ENCODE peak calls at places on chromosomes 16 and 17, in nine cellular contexts. One of them, this sample, is unnamed.
A peak's percentile ranks its signal among the peaks of the same experiment; 100 is the strongest.

GRCh38 chr16:81810361-81810760 is 31.3 kb downstream of the PLCG2 start:
- DNase-seq in globus pallidus: no peak
- DNase-seq in HT-29: no peak
- DNase-seq in activated T-cell treated with anti-CD3 and anti-CD28 coated beads, Interleukin-2, amount 50 U/mL, for 72 hours: no peak
- DNase-seq in cerebellum: no peak
- DNase-seq in NCI-H1436: no peak
- DNase-seq in EL: no peak
- DNase-seq in GM04503: no peak
- DNase-seq in RCC 7860: no peak
- DNase-seq in this sample: no peak

GRCh38 chr17:40828454-40829039 is 6.1 kb upstream of the KRT10 start:
- DNase-seq in NCI-H1436: no peak
- DNase-seq in activated T-cell treated with anti-CD3 and anti-CD28 coated beads, Interleukin-2, amount 50 U/mL, for 72 hours: no peak
- DNase-seq in GM04503: no peak
- DNase-seq in globus pallidus: no peak
- DNase-seq in HT-29: no peak
- DNase-seq in cerebellum: no peak
- DNase-seq in RCC 7860: no peak
- DNase-seq in EL: no peak
- DNase-seq in this sample: no peak

GRCh38 chr17:50028207-50029120 is 27.4 kb upstream of the ITGA3 start:
- DNase-seq in EL: peak; percentile 92
- DNase-seq in GM04503: no peak
- DNase-seq in RCC 7860: peak; percentile 99
- DNase-seq in HT-29: peak; percentile 71
- DNase-seq in NCI-H1436: no peak
- DNase-seq in activated T-cell treated with anti-CD3 and anti-CD28 coated beads, Interleukin-2, amount 50 U/mL, for 72 hours: no peak
- DNase-seq in cerebellum: no peak
- DNase-seq in globus pallidus: no peak
- DNase-seq in this sample: peak; percentile 82

GRCh38 chr17:69402052-69402451 is 12.4 kb upstream of the MAP2K6 start:
- DNase-seq in RCC 7860: peak; percentile 31
- DNase-seq in NCI-H1436: no peak
- DNase-seq in globus pallidus: no peak
- DNase-seq in GM04503: no peak
- DNase-seq in EL: peak; percentile 48
- DNase-seq in cerebellum: no peak
- DNase-seq in HT-29: no peak
- DNase-seq in activated T-cell treated with anti-CD3 and anti-CD28 coated beads, Interleukin-2, amount 50 U/mL, for 72 hours: no peak
- DNase-seq in this sample: no peak

GRCh38 chr16:57268804-57269800 is 15.4 kb downstream of the PLLP start:
- DNase-seq in cerebellum: no peak
- DNase-seq in activated T-cell treated with anti-CD3 and anti-CD28 coated beads, Interleukin-2, amount 50 U/mL, for 72 hours: no peak
- DNase-seq in NCI-H1436: no peak
- DNase-seq in globus pallidus: no peak
- DNase-seq in RCC 7860: no peak
- DNase-seq in HT-29: no peak
- DNase-seq in EL: no peak
- DNase-seq in GM04503: no peak
- DNase-seq in this sample: no peak

GRCh38 chr17:74493381-74493833 is 27.0 kb downstream of the CD300A start:
- DNase-seq in GM04503: no peak
- DNase-seq in RCC 7860: peak; percentile 37
- DNase-seq in activated T-cell treated with anti-CD3 and anti-CD28 coated beads, Interleukin-2, amount 50 U/mL, for 72 hours: peak; percentile 62
- DNase-seq in globus pallidus: peak; percentile 54
- DNase-seq in HT-29: peak; percentile 86
- DNase-seq in NCI-H1436: peak; percentile 51
- DNase-seq in cerebellum: peak; percentile 77
- DNase-seq in EL: peak; percentile 45
- DNase-seq in this sample: peak; percentile 56

GRCh38 chr17:9646556-9646905 is 1.2 kb downstream of the USP43 start:
- DNase-seq in HT-29: peak; percentile 29
- DNase-seq in GM04503: no peak
- DNase-seq in cerebellum: no peak
- DNase-seq in NCI-H1436: no peak
- DNase-seq in EL: peak; percentile 4
- DNase-seq in RCC 7860: no peak
- DNase-seq in activated T-cell treated with anti-CD3 and anti-CD28 coated beads, Interleukin-2, amount 50 U/mL, for 72 hours: no peak
- DNase-seq in globus pallidus: no peak
- DNase-seq in this sample: no peak

GRCh38 chr16:46850619-46851555 is 19.9 kb upstream of the C16orf87 start:
- DNase-seq in EL: no peak
- DNase-seq in HT-29: peak; percentile 27
- DNase-seq in RCC 7860: no peak
- DNase-seq in cerebellum: no peak
- DNase-seq in globus pallidus: no peak
- DNase-seq in activated T-cell treated with anti-CD3 and anti-CD28 coated beads, Interleukin-2, amount 50 U/mL, for 72 hours: no peak
- DNase-seq in GM04503: no peak
- DNase-seq in NCI-H1436: no peak
- DNase-seq in this sample: no peak

GRCh38 chr16:12132290-12132689 is 155.8 kb downstream of the SNX29 start:
- DNase-seq in activated T-cell treated with anti-CD3 and anti-CD28 coated beads, Interleukin-2, amount 50 U/mL, for 72 hours: no peak
- DNase-seq in HT-29: no peak
- DNase-seq in NCI-H1436: no peak
- DNase-seq in cerebellum: no peak
- DNase-seq in globus pallidus: no peak
- DNase-seq in EL: peak; percentile 57
- DNase-seq in GM04503: peak; percentile 30
- DNase-seq in RCC 7860: no peak
- DNase-seq in this sample: peak; percentile 70

GRCh38 chr17:67055811-67056745 is 11.7 kb downstream of the CACNG1 start:
- DNase-seq in HT-29: no peak
- DNase-seq in activated T-cell treated with anti-CD3 and anti-CD28 coated beads, Interleukin-2, amount 50 U/mL, for 72 hours: no peak
- DNase-seq in RCC 7860: no peak
- DNase-seq in globus pallidus: no peak
- DNase-seq in GM04503: no peak
- DNase-seq in EL: no peak
- DNase-seq in cerebellum: no peak
- DNase-seq in NCI-H1436: no peak
- DNase-seq in this sample: no peak

GRCh38 chr17:33401253-33401652 is 108.2 kb upstream of the ASIC2 start:
- DNase-seq in HT-29: no peak
- DNase-seq in NCI-H1436: no peak
- DNase-seq in GM04503: no peak
- DNase-seq in globus pallidus: no peak
- DNase-seq in cerebellum: no peak
- DNase-seq in activated T-cell treated with anti-CD3 and anti-CD28 coated beads, Interleukin-2, amount 50 U/mL, for 72 hours: no peak
- DNase-seq in EL: no peak
- DNase-seq in RCC 7860: no peak
- DNase-seq in this sample: no peak

GRCh38 chr16:49748322-49748721 is 107.6 kb downstream of the ZNF423 start:
- DNase-seq in HT-29: no peak
- DNase-seq in activated T-cell treated with anti-CD3 and anti-CD28 coated beads, Interleukin-2, amount 50 U/mL, for 72 hours: peak; percentile 3
- DNase-seq in GM04503: no peak
- DNase-seq in globus pallidus: no peak
- DNase-seq in NCI-H1436: peak; percentile 56
- DNase-seq in EL: no peak
- DNase-seq in cerebellum: no peak
- DNase-seq in RCC 7860: no peak
- DNase-seq in this sample: no peak

GRCh38 chr16:48607056-48607825 is 2.7 kb downstream of the N4BP1 start:
- DNase-seq in HT-29: peak; percentile 45
- DNase-seq in NCI-H1436: no peak
- DNase-seq in EL: peak; percentile 44
- DNase-seq in RCC 7860: no peak
- DNase-seq in cerebellum: no peak
- DNase-seq in GM04503: no peak
- DNase-seq in activated T-cell treated with anti-CD3 and anti-CD28 coated beads, Interleukin-2, amount 50 U/mL, for 72 hours: no peak
- DNase-seq in globus pallidus: no peak
- DNase-seq in this sample: peak; percentile 79

GRCh38 chr17:40209404-40210093 is 9.6 kb upstream of the WIPF2 start:
- DNase-seq in globus pallidus: no peak
- DNase-seq in EL: peak; percentile 73
- DNase-seq in activated T-cell treated with anti-CD3 and anti-CD28 coated beads, Interleukin-2, amount 50 U/mL, for 72 hours: no peak
- DNase-seq in HT-29: no peak
- DNase-seq in cerebellum: no peak
- DNase-seq in RCC 7860: no peak
- DNase-seq in NCI-H1436: no peak
- DNase-seq in GM04503: peak; percentile 88
- DNase-seq in this sample: peak; percentile 92

GRCh38 chr17:79742951-79743476 is 12.3 kb downstream of the ENPP7 start:
- DNase-seq in RCC 7860: no peak
- DNase-seq in cerebellum: no peak
- DNase-seq in globus pallidus: no peak
- DNase-seq in activated T-cell treated with anti-CD3 and anti-CD28 coated beads, Interleukin-2, amount 50 U/mL, for 72 hours: no peak
- DNase-seq in NCI-H1436: no peak
- DNase-seq in EL: no peak
- DNase-seq in HT-29: no peak
- DNase-seq in GM04503: no peak
- DNase-seq in this sample: no peak

GRCh38 chr16:67995423-67995822 is 3.9 kb downstream of the DPEP2 start:
- DNase-seq in RCC 7860: peak; percentile 6
- DNase-seq in EL: peak; percentile 22
- DNase-seq in NCI-H1436: no peak
- DNase-seq in HT-29: no peak
- DNase-seq in cerebellum: no peak
- DNase-seq in GM04503: no peak
- DNase-seq in activated T-cell treated with anti-CD3 and anti-CD28 coated beads, Interleukin-2, amount 50 U/mL, for 72 hours: no peak
- DNase-seq in globus pallidus: no peak
- DNase-seq in this sample: no peak

GRCh38 chr16:88084881-88085280 is 133.6 kb downstream of the BANP start:
- DNase-seq in GM04503: peak; percentile 44
- DNase-seq in EL: peak; percentile 19
- DNase-seq in cerebellum: no peak
- DNase-seq in activated T-cell treated with anti-CD3 and anti-CD28 coated beads, Interleukin-2, amount 50 U/mL, for 72 hours: no peak
- DNase-seq in RCC 7860: no peak
- DNase-seq in NCI-H1436: no peak
- DNase-seq in globus pallidus: no peak
- DNase-seq in HT-29: no peak
- DNase-seq in this sample: peak; percentile 74